ENCODE peak calls at places on chromosome 2, in six cellular contexts. V is adrenal gland, J is heart right ventricle, C is neural crest cell, N is stomach, W is GM12865. H is an unnamed sample.

GRCh38 chr2:212242739-212243138 is 295.9 kb downstream of the ERBB4 start:
- DNase-seq in W (no peak), J (no peak), N (no peak), C (no peak), V (no peak), H (no peak)

GRCh38 chr2:235142588-235142987 is 190.8 kb downstream of the SH3BP4 start:
- DNase-seq in C (no peak), N (no peak), V (no peak), W (no peak), J (no peak), H (no peak)

GRCh38 chr2:84878459-84878858 is 2.4 kb downstream of the TRABD2A start:
- DNase-seq in J (no peak), N (no peak), W (no peak), V (no peak), C (no peak), H (no peak)

GRCh38 chr2:235044501-235045271 is 92.9 kb downstream of the SH3BP4 start:
- DNase-seq in W (no peak), N (peak), J (no peak), V (no peak), C (no peak), H (no peak)

GRCh38 chr2:127479219-127479825 is 47.0 kb downstream of the IWS1 start:
- DNase-seq in C (no peak), N (no peak), V (no peak), J (no peak), W (peak), H (no peak)

GRCh38 chr2:62203459-62203858 is 7.5 kb downstream of the B3GNT2 start:
- DNase-seq in W (no peak), N (no peak), V (no peak), J (no peak), C (no peak), H (no peak)

GRCh38 chr2:120258140-120258539 is 5.5 kb downstream of the RALB start:
- DNase-seq in V (no peak), C (no peak), N (no peak), W (no peak), J (no peak), H (no peak)

GRCh38 chr2:196291873-196292800 is 120.8 kb upstream of the STK17B start:
- DNase-seq in C (no peak), V (peak), N (no peak), J (no peak), W (peak), H (no peak)

GRCh38 chr2:8856176-8856575 is 18.8 kb upstream of the KIDINS220 start:
- DNase-seq in W (no peak), N (no peak), V (no peak), J (no peak), C (no peak), H (no peak)
- TF ChIP-seq CTCF in W (no peak), N (no peak), V (no peak), J (no peak), C (no peak), H (no peak)

DNA sequence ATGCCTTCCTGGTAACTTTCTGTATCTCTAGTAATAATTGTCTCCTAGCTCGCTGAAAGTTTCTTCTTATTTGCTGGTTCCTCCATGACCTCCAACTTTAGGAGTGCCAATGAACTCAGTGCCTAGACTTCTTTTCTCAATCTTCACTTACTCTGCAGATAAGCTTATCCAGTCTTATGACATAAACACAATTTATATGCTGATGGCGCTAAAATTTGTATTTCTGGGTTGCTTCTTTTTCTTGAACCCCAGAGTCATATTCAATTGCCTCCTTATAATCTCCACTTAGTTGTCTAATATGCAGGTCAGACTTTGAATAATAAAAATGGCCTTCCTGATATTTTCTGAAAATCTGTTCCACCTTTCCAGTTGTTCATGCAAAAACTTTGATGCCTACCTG is 182.5 kb downstream of the FSHR start:
- DNase-seq in W (no peak), N (no peak), V (no peak), C (no peak), J (no peak), H (no peak)
- TF ChIP-seq CTCF in W (no peak), N (no peak), V (no peak), C (no peak), J (no peak), H (no peak)

GRCh38 chr2:47437287-47437686 is 34.3 kb downstream of the MSH2 start:
- DNase-seq in C (no peak), W (peak), N (no peak), J (no peak), V (peak), H (no peak)
- TF ChIP-seq CTCF in C (peak), W (peak), N (no peak), J (peak), V (peak), H (peak)

GRCh38 chr2:80149991-80150390 is 154.6 kb downstream of the LRRTM1 start:
- DNase-seq in C (no peak), J (no peak), V (no peak), N (no peak), W (no peak), H (no peak)

GRCh38 chr2:80153151-80153550 is 151.4 kb downstream of the LRRTM1 start:
- DNase-seq in C (no peak), W (no peak), J (no peak), V (no peak), N (no peak), H (no peak)

GRCh38 chr2:80151248-80151647 is 153.3 kb downstream of the LRRTM1 start:
- DNase-seq in C (no peak), W (no peak), J (no peak), N (no peak), V (no peak), H (no peak)

GRCh38 chr2:80153768-80154167 is 150.8 kb downstream of the LRRTM1 start:
- DNase-seq in V (no peak), N (no peak), W (no peak), C (no peak), J (no peak), H (no peak)

GRCh38 chr2:80151651-80152050 is 152.9 kb downstream of the LRRTM1 start:
- DNase-seq in J (no peak), N (no peak), V (no peak), C (no peak), W (no peak), H (no peak)
- TF ChIP-seq CTCF in J (no peak), N (no peak), V (no peak), C (no peak), W (no peak), H (no peak)

DNA sequence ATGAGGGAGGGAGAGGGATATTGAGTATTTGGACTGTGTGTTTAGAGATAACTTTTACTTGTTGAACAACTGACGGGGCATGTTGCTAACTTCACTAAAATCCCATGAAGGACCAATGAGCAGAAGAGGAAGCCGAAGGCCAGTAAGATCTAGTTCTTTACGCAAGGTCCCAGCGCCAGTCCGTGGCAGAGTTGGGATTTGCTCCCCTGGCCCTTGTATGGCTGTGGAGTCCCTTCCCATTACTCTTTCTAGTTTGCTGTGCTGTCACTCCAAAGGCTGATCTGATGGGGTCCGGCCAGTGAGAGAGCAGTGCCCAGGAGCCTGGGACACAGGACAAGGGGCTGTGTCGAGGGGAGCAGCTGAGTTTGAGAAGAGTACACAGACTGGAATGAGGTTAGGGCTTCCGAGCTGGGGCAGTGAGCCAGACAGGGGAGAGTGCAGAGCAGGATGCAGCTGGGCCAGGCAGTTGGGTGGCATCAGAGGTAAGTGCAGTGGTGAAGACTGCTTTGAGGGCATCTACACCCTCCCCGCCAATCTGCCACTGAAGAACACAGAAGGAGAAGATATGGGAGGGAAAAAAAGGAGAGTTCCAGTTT is 692.9 kb upstream of the HS6ST1 start:
- DNase-seq in V (no peak), J (no peak), N (no peak), C (no peak), W (no peak), H (no peak)
- TF ChIP-seq CTCF in V (no peak), J (no peak), N (no peak), C (no peak), W (no peak), H (no peak)

GRCh38 chr2:38485734-38486133 is 108.7 kb upstream of the ATL2 start:
- DNase-seq in C (no peak), W (peak), V (no peak), J (no peak), N (no peak), H (no peak)
- TF ChIP-seq CTCF in C (no peak), W (peak), V (peak), J (no peak), N (no peak), H (no peak)